ENCODE peak calls at places on chromosomes 7 and 10, in six cellular contexts. One of them, this sample, is unnamed.

GRCh38 chr7:27170936-27171635 is 3.0 kb downstream of the HOXA10 start:
- DNase-seq in brain microvascular endothelial cell: no peak
- DNase-seq in Peyer's patch: peak; percentile 77
- DNase-seq in astrocyte of the spinal cord: no peak
- DNase-seq in lung: no peak
- DNase-seq in WERI-Rb-1: no peak
- DNase-seq in this sample: no peak

GRCh38 chr7:92691578-92691977 is 101.4 kb upstream of the FAM133B start:
- DNase-seq in lung: no peak
- DNase-seq in WERI-Rb-1: no peak
- DNase-seq in astrocyte of the spinal cord: peak; percentile 80
- DNase-seq in Peyer's patch: no peak
- DNase-seq in brain microvascular endothelial cell: peak; percentile 52
- DNase-seq in this sample: peak; percentile 70

GRCh38 chr10:77195101-77195500 is 442.5 kb downstream of the KCNMA1 start:
- DNase-seq in WERI-Rb-1: no peak
- DNase-seq in astrocyte of the spinal cord: peak; percentile 85
- DNase-seq in Peyer's patch: no peak
- DNase-seq in lung: no peak
- DNase-seq in brain microvascular endothelial cell: peak; percentile 84
- DNase-seq in this sample: peak; percentile 77

GRCh38 chr7:39453743-39454355 is 112.4 kb upstream of the YAE1 start:
- DNase-seq in Peyer's patch: no peak
- DNase-seq in lung: peak; percentile 47
- DNase-seq in brain microvascular endothelial cell: peak; percentile 65
- DNase-seq in WERI-Rb-1: peak; percentile 64
- DNase-seq in astrocyte of the spinal cord: peak; percentile 30
- DNase-seq in this sample: peak; percentile 70

GRCh38 chr7:105932835-105933477 is 30.1 kb upstream of the CDHR3 start:
- DNase-seq in lung: peak; percentile 37
- DNase-seq in astrocyte of the spinal cord: peak; percentile 77
- DNase-seq in brain microvascular endothelial cell: no peak
- DNase-seq in Peyer's patch: no peak
- DNase-seq in WERI-Rb-1: no peak
- DNase-seq in this sample: peak; percentile 13

GRCh38 chr10:130341325-130341724 is 205.1 kb downstream of the GLRX3 start:
- DNase-seq in brain microvascular endothelial cell: no peak
- DNase-seq in Peyer's patch: no peak
- DNase-seq in astrocyte of the spinal cord: no peak
- DNase-seq in lung: no peak
- DNase-seq in WERI-Rb-1: peak; percentile 76
- DNase-seq in this sample: no peak

GRCh38 chr7:117688126-117688525 is 185.1 kb downstream of the CTTNBP2 start:
- DNase-seq in lung: no peak
- DNase-seq in astrocyte of the spinal cord: no peak
- DNase-seq in WERI-Rb-1: no peak
- DNase-seq in Peyer's patch: no peak
- DNase-seq in brain microvascular endothelial cell: no peak
- DNase-seq in this sample: peak; percentile 96

GRCh38 chr7:34165927-34166550 is 260.7 kb downstream of the BMPER start:
- DNase-seq in Peyer's patch: no peak
- DNase-seq in astrocyte of the spinal cord: peak; percentile 46
- DNase-seq in WERI-Rb-1: no peak
- DNase-seq in lung: no peak
- DNase-seq in brain microvascular endothelial cell: peak; percentile 47
- DNase-seq in this sample: peak; percentile 53

GRCh38 chr10:76082232-76082631 is 650.8 kb downstream of the LRMDA start:
- DNase-seq in Peyer's patch: no peak
- DNase-seq in lung: no peak
- DNase-seq in brain microvascular endothelial cell: no peak
- DNase-seq in astrocyte of the spinal cord: peak; percentile 33
- DNase-seq in WERI-Rb-1: no peak
- DNase-seq in this sample: peak; percentile 71

GRCh38 chr10:114735946-114736345 is 77.9 kb upstream of the ABLIM1 start:
- DNase-seq in Peyer's patch: no peak
- DNase-seq in brain microvascular endothelial cell: no peak
- DNase-seq in WERI-Rb-1: no peak
- DNase-seq in lung: no peak
- DNase-seq in astrocyte of the spinal cord: no peak
- DNase-seq in this sample: no peak

GRCh38 chr7:84455788-84456187 is 261.2 kb upstream of the SEMA3A start:
- DNase-seq in Peyer's patch: no peak
- DNase-seq in WERI-Rb-1: no peak
- DNase-seq in astrocyte of the spinal cord: peak; percentile 20
- DNase-seq in lung: no peak
- DNase-seq in brain microvascular endothelial cell: no peak
- DNase-seq in this sample: peak; percentile 58

GRCh38 chr7:140005754-140006503 is 56.8 kb downstream of the PARP12 start:
- DNase-seq in lung: no peak
- DNase-seq in astrocyte of the spinal cord: no peak
- DNase-seq in Peyer's patch: peak; percentile 66
- DNase-seq in brain microvascular endothelial cell: peak; percentile 52
- DNase-seq in WERI-Rb-1: peak; percentile 46
- DNase-seq in this sample: peak; percentile 32

GRCh38 chr10:50431791-50432190 is 180.5 kb upstream of the ASAH2 start:
- DNase-seq in brain microvascular endothelial cell: no peak
- DNase-seq in astrocyte of the spinal cord: peak; percentile 61
- DNase-seq in WERI-Rb-1: no peak
- DNase-seq in Peyer's patch: no peak
- DNase-seq in lung: no peak
- DNase-seq in this sample: no peak

GRCh38 chr10:112295853-112296830 is 12.9 kb downstream of the TECTB start:
- DNase-seq in WERI-Rb-1: no peak
- DNase-seq in astrocyte of the spinal cord: no peak
- DNase-seq in lung: no peak
- DNase-seq in brain microvascular endothelial cell: no peak
- DNase-seq in Peyer's patch: no peak
- DNase-seq in this sample: no peak

GRCh38 chr10:110872145-110872983 is 636 bp downstream of the PDCD4 start:
- DNase-seq in brain microvascular endothelial cell: peak; percentile 85
- DNase-seq in lung: peak; percentile 58
- DNase-seq in Peyer's patch: peak; percentile 82
- DNase-seq in astrocyte of the spinal cord: peak; percentile 84
- DNase-seq in WERI-Rb-1: peak; percentile 93
- DNase-seq in this sample: peak; percentile 67

GRCh38 chr10:73044378-73045285 is 52.0 kb downstream of the P4HA1 start:
- DNase-seq in Peyer's patch: no peak
- DNase-seq in WERI-Rb-1: no peak
- DNase-seq in astrocyte of the spinal cord: peak; percentile 85
- DNase-seq in brain microvascular endothelial cell: peak; percentile 77
- DNase-seq in lung: no peak
- DNase-seq in this sample: peak; percentile 87
- H3K4me3 ChIP-seq in Peyer's patch: no peak overlapping the region
- H3K4me3 ChIP-seq in WERI-Rb-1: no peak overlapping the region
- H3K4me3 ChIP-seq in astrocyte of the spinal cord: no peak overlapping the region
- H3K4me3 ChIP-seq in brain microvascular endothelial cell: no peak overlapping the region
- H3K4me3 ChIP-seq in lung: no peak overlapping the region
- H3K4me3 ChIP-seq in this sample: no peak overlapping the region

GRCh38 chr10:63003816-63004453 is 129.2 kb upstream of the NRBF2 start:
- DNase-seq in WERI-Rb-1: no peak
- DNase-seq in lung: no peak
- DNase-seq in astrocyte of the spinal cord: no peak
- DNase-seq in Peyer's patch: no peak
- DNase-seq in brain microvascular endothelial cell: no peak
- DNase-seq in this sample: peak; percentile 26
- TF ChIP-seq CTCF in WERI-Rb-1: no peak
- TF ChIP-seq CTCF in lung: no peak
- TF ChIP-seq CTCF in astrocyte of the spinal cord: peak; percentile 16
- TF ChIP-seq CTCF in Peyer's patch: peak; percentile 30
- TF ChIP-seq CTCF in brain microvascular endothelial cell: peak; percentile 32
- TF ChIP-seq CTCF in this sample: peak; percentile 39

GRCh38 chr10:24468281-24468751 is 255.4 kb downstream of the ARHGAP21 start:
- DNase-seq in lung: no peak
- DNase-seq in brain microvascular endothelial cell: no peak
- DNase-seq in Peyer's patch: no peak
- DNase-seq in astrocyte of the spinal cord: peak; percentile 56
- DNase-seq in WERI-Rb-1: no peak
- DNase-seq in this sample: no peak
- H3K4me3 ChIP-seq in lung: no peak overlapping the region
- H3K4me3 ChIP-seq in brain microvascular endothelial cell: peak overlapping the region; percentile 61
- H3K4me3 ChIP-seq in Peyer's patch: peak overlapping the region; percentile 53
- H3K4me3 ChIP-seq in astrocyte of the spinal cord: peak overlapping the region; percentile 68
- H3K4me3 ChIP-seq in WERI-Rb-1: no peak overlapping the region
- H3K4me3 ChIP-seq in this sample: peak overlapping the region; percentile 53

DNA sequence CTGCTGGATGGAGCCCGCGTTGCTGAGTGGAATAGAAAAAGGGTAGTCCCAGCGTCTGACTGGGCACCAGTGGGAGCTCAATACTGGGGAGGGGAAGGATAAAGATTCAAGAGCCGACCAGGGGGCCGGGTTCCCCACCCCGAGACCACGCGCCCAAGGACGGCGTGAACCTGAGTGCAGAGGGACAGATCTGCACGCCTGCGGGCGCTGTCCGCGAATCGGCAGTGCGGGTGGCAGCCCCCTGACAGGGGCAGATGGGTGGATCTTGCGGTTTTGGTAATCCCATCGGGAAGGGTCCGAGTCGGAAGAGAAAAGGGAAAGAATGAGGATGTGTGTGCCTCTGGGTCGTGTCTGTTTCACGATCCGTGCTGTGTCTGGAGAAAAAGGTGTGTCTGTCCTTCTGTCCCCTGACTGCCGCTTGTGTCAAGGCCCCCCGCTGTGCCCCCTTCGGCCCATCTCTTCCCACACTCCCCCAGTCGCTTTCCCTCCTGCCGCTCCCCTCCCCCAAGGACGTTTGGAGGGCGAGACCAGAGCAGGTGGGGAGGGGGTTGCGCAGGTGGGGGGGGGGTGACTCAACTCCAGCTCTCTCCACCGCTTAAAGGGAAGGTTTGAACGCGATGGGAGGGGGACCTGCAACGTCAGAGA is 711 bp upstream of the VGF start:
- DNase-seq in brain microvascular endothelial cell: no peak
- DNase-seq in Peyer's patch: no peak
- DNase-seq in lung: no peak
- DNase-seq in astrocyte of the spinal cord: no peak
- DNase-seq in WERI-Rb-1: no peak
- DNase-seq in this sample: no peak
- TF ChIP-seq CTCF in brain microvascular endothelial cell: no peak
- TF ChIP-seq CTCF in Peyer's patch: no peak
- TF ChIP-seq CTCF in lung: no peak
- TF ChIP-seq CTCF in astrocyte of the spinal cord: no peak
- TF ChIP-seq CTCF in WERI-Rb-1: no peak
- TF ChIP-seq CTCF in this sample: no peak

DNA sequence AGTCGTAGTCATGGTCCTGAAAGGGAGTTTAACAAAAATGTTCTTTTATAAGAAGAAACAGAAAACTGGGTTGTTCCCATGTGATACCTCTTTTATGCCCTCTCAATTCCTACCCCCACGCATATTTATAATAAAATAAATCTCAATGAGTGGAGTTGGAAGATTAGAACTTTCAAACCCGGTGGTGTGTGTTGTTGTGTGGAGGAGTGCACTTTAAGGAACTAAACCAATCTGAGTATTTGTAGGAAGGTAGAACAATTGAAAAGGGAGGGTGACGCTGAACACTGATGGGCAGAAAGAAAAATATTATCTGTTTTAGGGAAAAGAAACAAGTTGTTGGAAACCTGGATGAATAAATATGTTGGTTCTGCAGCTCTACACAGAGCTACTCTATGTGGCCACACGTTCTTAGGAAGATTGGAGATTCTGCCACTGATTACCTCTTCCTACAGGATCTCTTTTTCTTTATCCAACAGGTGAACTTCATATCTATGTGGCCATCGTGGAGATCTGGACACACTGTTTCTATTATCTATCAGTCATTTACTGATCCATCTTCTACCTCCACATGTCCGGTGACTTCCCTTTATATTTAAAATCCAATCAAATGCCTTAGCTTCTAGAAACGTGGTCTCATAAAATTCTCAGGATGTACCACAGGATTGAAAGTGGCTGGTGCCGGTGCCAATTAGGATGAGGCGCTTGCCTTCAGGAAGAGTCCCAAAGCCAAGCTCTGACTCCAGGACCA is 13.0 kb upstream of the GATA3 start:
- DNase-seq in brain microvascular endothelial cell: no peak
- DNase-seq in lung: no peak
- DNase-seq in WERI-Rb-1: no peak
- DNase-seq in Peyer's patch: no peak
- DNase-seq in astrocyte of the spinal cord: no peak
- DNase-seq in this sample: no peak
- H3K4me3 ChIP-seq in brain microvascular endothelial cell: no peak overlapping the region
- H3K4me3 ChIP-seq in lung: no peak overlapping the region
- H3K4me3 ChIP-seq in WERI-Rb-1: no peak overlapping the region
- H3K4me3 ChIP-seq in Peyer's patch: no peak overlapping the region
- H3K4me3 ChIP-seq in astrocyte of the spinal cord: no peak overlapping the region
- H3K4me3 ChIP-seq in this sample: no peak overlapping the region

DNA sequence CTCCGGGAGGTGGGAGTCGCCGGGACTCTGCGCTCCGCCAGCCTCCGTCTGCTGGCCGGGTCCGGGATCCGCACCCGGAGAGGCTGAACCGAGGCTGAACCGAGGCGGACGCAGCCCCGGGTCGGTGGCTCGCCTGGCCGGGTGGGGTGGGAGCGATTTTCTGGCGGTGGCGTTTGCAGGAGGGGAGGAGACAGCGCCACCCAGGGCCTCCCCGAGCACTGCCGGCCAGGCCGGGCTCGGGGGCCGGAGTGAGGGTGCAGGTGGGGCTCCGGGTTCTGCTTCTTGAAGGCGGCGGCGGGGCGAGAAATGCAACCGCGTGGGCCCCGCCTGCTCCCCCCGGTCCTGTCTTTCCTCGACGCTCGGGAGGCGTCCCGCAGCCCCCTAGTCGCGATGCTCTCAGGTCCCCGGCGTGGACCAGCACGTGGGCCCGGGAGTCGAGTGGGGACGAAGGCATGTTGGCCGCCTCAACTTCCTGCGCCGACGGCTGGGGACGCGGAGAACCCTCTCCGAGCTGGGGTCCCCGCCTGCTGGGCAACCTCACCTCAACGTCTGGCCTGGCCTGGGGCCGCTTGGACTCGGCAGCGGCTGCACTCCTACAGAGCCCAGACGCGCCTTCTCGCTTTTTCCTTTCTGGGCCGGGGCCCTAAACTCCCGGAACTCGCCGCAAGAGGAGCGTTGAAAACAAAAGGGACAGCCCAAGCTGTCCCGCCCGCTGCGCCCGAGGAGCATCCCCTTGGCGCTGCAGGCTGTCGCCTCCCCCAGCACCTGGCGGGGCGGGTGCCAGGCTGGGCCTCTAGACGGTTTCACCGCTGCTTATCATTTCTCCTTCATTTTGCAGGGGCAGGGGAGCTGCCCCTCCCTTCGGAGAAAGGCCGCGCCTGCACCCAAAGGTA is 25.2 kb upstream of the VAX1 start:
- DNase-seq in WERI-Rb-1: peak; percentile 80
- DNase-seq in astrocyte of the spinal cord: no peak
- DNase-seq in brain microvascular endothelial cell: no peak
- DNase-seq in lung: no peak
- DNase-seq in Peyer's patch: no peak
- DNase-seq in this sample: no peak
- TF ChIP-seq CTCF in WERI-Rb-1: peak; percentile 77
- TF ChIP-seq CTCF in astrocyte of the spinal cord: no peak
- TF ChIP-seq CTCF in brain microvascular endothelial cell: peak; percentile 6
- TF ChIP-seq CTCF in lung: no peak
- TF ChIP-seq CTCF in Peyer's patch: no peak
- TF ChIP-seq CTCF in this sample: no peak

GRCh38 chr7:141976524-141977245 is 3.1 kb upstream of the TAS2R38 start:
- DNase-seq in WERI-Rb-1: no peak
- DNase-seq in lung: no peak
- DNase-seq in astrocyte of the spinal cord: no peak
- DNase-seq in Peyer's patch: no peak
- DNase-seq in brain microvascular endothelial cell: no peak
- DNase-seq in this sample: no peak
- H3K4me3 ChIP-seq in WERI-Rb-1: peak overlapping the region; percentile 45
- H3K4me3 ChIP-seq in lung: no peak overlapping the region
- H3K4me3 ChIP-seq in astrocyte of the spinal cord: no peak overlapping the region
- H3K4me3 ChIP-seq in Peyer's patch: no peak overlapping the region
- H3K4me3 ChIP-seq in brain microvascular endothelial cell: no peak overlapping the region
- H3K4me3 ChIP-seq in this sample: no peak overlapping the region

This sample was measured in epithelial cell of esophagus.